ENCODE peak calls at places on chromosomes 12 and 14, in five cellular contexts. One of them, this sample, is unnamed.

GRCh38 chr12:19236656-19237055 is 107.1 kb downstream of the PLEKHA5 start:
- DNase-seq in PC-3: no peak
- DNase-seq in OCI-LY7: no peak
- DNase-seq in GM23248: peak
- DNase-seq in HCT116: no peak
- DNase-seq in this sample: no peak

GRCh38 chr14:75803768-75804167 is 142.7 kb downstream of the TTLL5 start:
- DNase-seq in GM23248: no peak
- DNase-seq in OCI-LY7: no peak
- DNase-seq in PC-3: no peak
- DNase-seq in HCT116: no peak
- DNase-seq in this sample: peak

GRCh38 chr12:117049295-117049694 is 49.9 kb downstream of the TESC start:
- DNase-seq in GM23248: no peak
- DNase-seq in PC-3: no peak
- DNase-seq in HCT116: no peak
- DNase-seq in OCI-LY7: no peak
- DNase-seq in this sample: no peak

GRCh38 chr12:87667378-87667777 is 361.8 kb downstream of the C12orf50 start:
- DNase-seq in GM23248: peak
- DNase-seq in HCT116: no peak
- DNase-seq in PC-3: peak
- DNase-seq in OCI-LY7: peak
- DNase-seq in this sample: no peak

GRCh38 chr12:64679487-64679983 is 69.2 kb downstream of the RASSF3 start:
- DNase-seq in HCT116: peak
- DNase-seq in GM23248: peak
- DNase-seq in PC-3: peak
- DNase-seq in OCI-LY7: no peak
- DNase-seq in this sample: no peak

GRCh38 chr14:98501335-98501734 is 770.7 kb downstream of the BCL11B start:
- DNase-seq in OCI-LY7: no peak
- DNase-seq in PC-3: peak
- DNase-seq in HCT116: no peak
- DNase-seq in GM23248: no peak
- DNase-seq in this sample: no peak

GRCh38 chr14:46048127-46048526 is 603.5 kb downstream of the RPL10L start:
- DNase-seq in HCT116: peak
- DNase-seq in PC-3: peak
- DNase-seq in OCI-LY7: peak
- DNase-seq in GM23248: peak
- DNase-seq in this sample: peak

GRCh38 chr14:81991998-81992397 is 458.3 kb upstream of the SEL1L start:
- DNase-seq in PC-3: peak
- DNase-seq in HCT116: no peak
- DNase-seq in OCI-LY7: peak
- DNase-seq in GM23248: peak
- DNase-seq in this sample: no peak

GRCh38 chr14:76947078-76947837 is 81.2 kb downstream of the IRF2BPL start:
- DNase-seq in PC-3: peak
- DNase-seq in OCI-LY7: peak
- DNase-seq in HCT116: peak
- DNase-seq in GM23248: peak
- DNase-seq in this sample: peak

GRCh38 chr12:108563135-108563803 is 873 bp downstream of the ISCU start:
- DNase-seq in OCI-LY7: peak
- DNase-seq in PC-3: peak
- DNase-seq in HCT116: peak
- DNase-seq in GM23248: peak
- DNase-seq in this sample: peak

GRCh38 chr14:90797451-90797850 is 18.8 kb downstream of the TTC7B start:
- DNase-seq in GM23248: no peak
- DNase-seq in HCT116: no peak
- DNase-seq in PC-3: no peak
- DNase-seq in OCI-LY7: no peak
- DNase-seq in this sample: no peak

GRCh38 chr12:25692115-25693035 is 139.3 kb upstream of the LMNTD1 start:
- DNase-seq in HCT116: no peak
- DNase-seq in OCI-LY7: no peak
- DNase-seq in GM23248: peak
- DNase-seq in PC-3: no peak
- DNase-seq in this sample: no peak

GRCh38 chr14:53450871-53451270 is 297.7 kb upstream of the DDHD1 start:
- DNase-seq in PC-3: peak
- DNase-seq in GM23248: peak
- DNase-seq in OCI-LY7: no peak
- DNase-seq in HCT116: no peak
- DNase-seq in this sample: no peak

GRCh38 chr12:16358896-16359295 is 11.5 kb downstream of the MGST1 start:
- DNase-seq in OCI-LY7: no peak
- DNase-seq in PC-3: no peak
- DNase-seq in HCT116: no peak
- DNase-seq in GM23248: peak
- DNase-seq in this sample: no peak

GRCh38 chr14:73227812-73228781 is 9.2 kb upstream of the PAPLN start:
- DNase-seq in PC-3: peak
- DNase-seq in GM23248: peak
- DNase-seq in HCT116: no peak
- DNase-seq in OCI-LY7: no peak
- DNase-seq in this sample: peak

GRCh38 chr14:71666579-71667145 is 265.6 kb upstream of the RGS6 start:
- DNase-seq in OCI-LY7: no peak
- DNase-seq in HCT116: no peak
- DNase-seq in GM23248: no peak
- DNase-seq in PC-3: no peak
- DNase-seq in this sample: no peak
- TF ChIP-seq EZH2phosphoT487 in OCI-LY7: no peak
- TF ChIP-seq EZH2phosphoT487 in HCT116: no peak
- TF ChIP-seq EZH2phosphoT487 in GM23248: no peak
- TF ChIP-seq EZH2phosphoT487 in PC-3: no peak
- TF ChIP-seq EZH2phosphoT487 in this sample: no peak

DNA sequence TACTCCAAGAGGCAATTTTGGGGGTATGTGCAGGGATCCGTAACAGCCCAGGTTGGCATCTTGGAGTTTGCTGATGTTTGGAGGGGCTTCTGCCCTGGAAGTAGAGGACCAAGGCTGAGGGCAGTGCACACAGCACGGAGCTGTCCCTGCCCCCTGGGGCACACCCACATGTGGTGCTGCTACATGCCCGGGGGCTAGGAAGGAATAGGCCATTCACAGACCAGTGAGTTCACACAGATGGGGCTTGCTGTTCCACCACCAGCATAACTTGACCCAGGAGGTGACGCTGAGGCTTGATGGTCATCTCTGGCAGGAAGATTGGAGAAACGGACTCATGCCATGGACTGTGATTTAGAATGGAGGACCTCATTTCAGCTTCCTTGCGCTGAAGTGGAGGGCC is 231.1 kb upstream of the FKBP4 start:
- DNase-seq in PC-3: no peak
- DNase-seq in OCI-LY7: no peak
- DNase-seq in HCT116: no peak
- DNase-seq in GM23248: no peak
- DNase-seq in this sample: no peak
- TF ChIP-seq EZH2phosphoT487 in PC-3: no peak
- TF ChIP-seq EZH2phosphoT487 in OCI-LY7: no peak
- TF ChIP-seq EZH2phosphoT487 in HCT116: no peak
- TF ChIP-seq EZH2phosphoT487 in GM23248: no peak
- TF ChIP-seq EZH2phosphoT487 in this sample: no peak

GRCh38 chr12:106769078-106769477 is 5.4 kb upstream of the RIC8B start:
- DNase-seq in GM23248: peak
- DNase-seq in PC-3: no peak
- DNase-seq in HCT116: no peak
- DNase-seq in OCI-LY7: no peak
- DNase-seq in this sample: peak

GRCh38 chr12:106767954-106768501 is 6.5 kb upstream of the RIC8B start:
- DNase-seq in HCT116: no peak
- DNase-seq in GM23248: no peak
- DNase-seq in PC-3: no peak
- DNase-seq in OCI-LY7: no peak
- DNase-seq in this sample: peak

GRCh38 chr12:106767206-106767605 is 7.3 kb upstream of the RIC8B start:
- DNase-seq in HCT116: no peak
- DNase-seq in GM23248: no peak
- DNase-seq in PC-3: no peak
- DNase-seq in OCI-LY7: no peak
- DNase-seq in this sample: no peak

GRCh38 chr12:106766393-106766826 is 8.1 kb upstream of the RIC8B start:
- DNase-seq in GM23248: peak
- DNase-seq in PC-3: no peak
- DNase-seq in OCI-LY7: no peak
- DNase-seq in HCT116: no peak
- DNase-seq in this sample: no peak

DNA sequence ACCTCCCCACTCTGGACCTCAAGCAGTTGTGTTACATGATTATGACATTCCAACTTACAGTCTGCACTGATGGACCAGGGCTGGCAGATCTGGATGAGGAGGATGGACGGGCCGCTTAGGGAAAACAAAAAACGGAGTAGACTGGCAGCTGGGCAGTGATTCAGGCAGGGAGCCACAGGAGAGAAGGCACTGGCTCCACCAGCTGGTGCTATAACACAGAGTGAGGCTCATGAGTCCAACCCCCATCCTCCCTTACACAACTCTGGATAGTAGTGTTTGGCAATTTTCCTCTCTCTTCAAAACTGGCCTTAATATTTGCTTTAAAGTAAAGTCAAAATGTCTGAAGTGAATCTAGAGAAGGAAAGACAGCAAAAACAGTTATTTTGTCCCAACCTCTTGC is 9.7 kb upstream of the RIC8B start:
- DNase-seq in OCI-LY7: no peak
- DNase-seq in HCT116: no peak
- DNase-seq in GM23248: peak
- DNase-seq in PC-3: no peak
- DNase-seq in this sample: no peak
- TF ChIP-seq EZH2phosphoT487 in OCI-LY7: no peak
- TF ChIP-seq EZH2phosphoT487 in HCT116: no peak
- TF ChIP-seq EZH2phosphoT487 in GM23248: no peak
- TF ChIP-seq EZH2phosphoT487 in PC-3: no peak
- TF ChIP-seq EZH2phosphoT487 in this sample: no peak

GRCh38 chr14:64728856-64729255 is 24.6 kb downstream of the PLEKHG3 start:
- DNase-seq in HCT116: no peak
- DNase-seq in PC-3: no peak
- DNase-seq in GM23248: no peak
- DNase-seq in OCI-LY7: no peak
- DNase-seq in this sample: no peak
- TF ChIP-seq EZH2phosphoT487 in HCT116: no peak
- TF ChIP-seq EZH2phosphoT487 in PC-3: no peak
- TF ChIP-seq EZH2phosphoT487 in GM23248: no peak
- TF ChIP-seq EZH2phosphoT487 in OCI-LY7: no peak
- TF ChIP-seq EZH2phosphoT487 in this sample: no peak

DNA sequence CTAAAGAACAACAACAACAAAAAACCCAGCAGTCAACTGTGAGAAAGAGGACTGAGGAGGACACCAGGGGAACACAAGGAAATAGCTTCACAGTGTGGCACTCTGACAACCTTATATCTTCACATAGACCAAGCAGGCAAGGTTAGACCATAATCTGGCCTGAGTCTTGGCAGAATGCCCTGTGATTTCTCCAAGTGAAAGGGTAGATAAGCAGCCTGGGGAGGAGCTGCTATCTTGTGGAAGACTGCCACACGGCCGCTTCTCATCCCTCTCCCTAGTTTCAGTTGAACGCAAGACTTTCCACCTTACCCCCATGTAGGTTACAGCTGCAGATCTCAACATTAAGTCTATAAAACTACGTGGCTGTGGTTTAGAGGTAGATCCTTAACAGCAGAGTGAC is 3.7 kb downstream of the SLC25A21 start:
- DNase-seq in GM23248: no peak
- DNase-seq in PC-3: no peak
- DNase-seq in OCI-LY7: no peak
- DNase-seq in HCT116: no peak
- DNase-seq in this sample: no peak
- TF ChIP-seq EZH2phosphoT487 in GM23248: no peak
- TF ChIP-seq EZH2phosphoT487 in PC-3: no peak
- TF ChIP-seq EZH2phosphoT487 in OCI-LY7: no peak
- TF ChIP-seq EZH2phosphoT487 in HCT116: no peak
- TF ChIP-seq EZH2phosphoT487 in this sample: no peak

GRCh38 chr12:91769736-91770135 is 375.9 kb downstream of the BTG1 start:
- DNase-seq in GM23248: no peak
- DNase-seq in HCT116: no peak
- DNase-seq in PC-3: no peak
- DNase-seq in OCI-LY7: no peak
- DNase-seq in this sample: no peak

GRCh38 chr12:91767237-91767636 is 378.4 kb downstream of the BTG1 start:
- DNase-seq in GM23248: no peak
- DNase-seq in PC-3: no peak
- DNase-seq in OCI-LY7: no peak
- DNase-seq in HCT116: no peak
- DNase-seq in this sample: no peak

GRCh38 chr12:91766454-91766853 is 379.2 kb downstream of the BTG1 start:
- DNase-seq in GM23248: no peak
- DNase-seq in HCT116: no peak
- DNase-seq in PC-3: no peak
- DNase-seq in OCI-LY7: no peak
- DNase-seq in this sample: no peak

GRCh38 chr12:91763654-91764439 is 381.8 kb downstream of the BTG1 start:
- DNase-seq in HCT116: no peak
- DNase-seq in GM23248: no peak
- DNase-seq in OCI-LY7: no peak
- DNase-seq in PC-3: no peak
- DNase-seq in this sample: no peak
- TF ChIP-seq EZH2phosphoT487 in HCT116: no peak
- TF ChIP-seq EZH2phosphoT487 in GM23248: no peak
- TF ChIP-seq EZH2phosphoT487 in OCI-LY7: no peak
- TF ChIP-seq EZH2phosphoT487 in PC-3: no peak
- TF ChIP-seq EZH2phosphoT487 in this sample: no peak